ENCODE peak calls at places on chromosomes 5 and 9, in six cellular contexts. One of them, this sample, is unnamed.

GRCh38 chr9:137755261-137755927 is 122.2 kb upstream of the CACNA1B start:
- DNase-seq in WTC11: no peak
- DNase-seq in epithelial cell of proximal tubule: no peak
- DNase-seq in neural crest cell: no peak
- DNase-seq in upper lobe of right lung: no peak
- DNase-seq in foreskin fibroblast: no peak
- DNase-seq in this sample: no peak

GRCh38 chr5:138336952-138337684 is 948 bp upstream of the FAM53C start:
- DNase-seq in WTC11: peak; percentile 77
- DNase-seq in epithelial cell of proximal tubule: no peak
- DNase-seq in neural crest cell: no peak
- DNase-seq in upper lobe of right lung: peak; percentile 87
- DNase-seq in foreskin fibroblast: peak; percentile 88
- DNase-seq in this sample: peak; percentile 79

GRCh38 chr5:31911291-31912265 is 262.5 kb downstream of the GOLPH3 start:
- DNase-seq in WTC11: no peak
- DNase-seq in epithelial cell of proximal tubule: no peak
- DNase-seq in neural crest cell: no peak
- DNase-seq in upper lobe of right lung: peak; percentile 19
- DNase-seq in foreskin fibroblast: no peak
- DNase-seq in this sample: no peak

GRCh38 chr5:126234563-126235195 is 188.5 kb upstream of the GRAMD2B start:
- DNase-seq in WTC11: peak; percentile 31
- DNase-seq in epithelial cell of proximal tubule: peak; percentile 50
- DNase-seq in neural crest cell: peak; percentile 24
- DNase-seq in upper lobe of right lung: no peak
- DNase-seq in foreskin fibroblast: peak; percentile 28
- DNase-seq in this sample: peak; percentile 10

GRCh38 chr5:38148021-38148625 is 110.2 kb upstream of the EGFLAM start:
- DNase-seq in WTC11: no peak
- DNase-seq in epithelial cell of proximal tubule: no peak
- DNase-seq in neural crest cell: peak; percentile 2
- DNase-seq in upper lobe of right lung: no peak
- DNase-seq in foreskin fibroblast: no peak
- DNase-seq in this sample: no peak

GRCh38 chr5:131386779-131387178 is 122.9 kb downstream of the CDC42SE2 start:
- DNase-seq in WTC11: no peak
- DNase-seq in epithelial cell of proximal tubule: peak; percentile 69
- DNase-seq in neural crest cell: no peak
- DNase-seq in upper lobe of right lung: no peak
- DNase-seq in foreskin fibroblast: no peak
- DNase-seq in this sample: no peak

GRCh38 chr5:73942783-73943182 is 316.8 kb downstream of the ARHGEF28 start:
- DNase-seq in WTC11: no peak
- DNase-seq in epithelial cell of proximal tubule: no peak
- DNase-seq in neural crest cell: no peak
- DNase-seq in upper lobe of right lung: no peak
- DNase-seq in foreskin fibroblast: no peak
- DNase-seq in this sample: no peak

GRCh38 chr5:126335871-126336270 is 87.3 kb upstream of the GRAMD2B start:
- DNase-seq in WTC11: no peak
- DNase-seq in epithelial cell of proximal tubule: no peak
- DNase-seq in neural crest cell: no peak
- DNase-seq in upper lobe of right lung: no peak
- DNase-seq in foreskin fibroblast: no peak
- DNase-seq in this sample: no peak

GRCh38 chr9:8733096-8733954 is 933.7 kb upstream of the DMAC1 start:
- DNase-seq in WTC11: peak; percentile 45
- DNase-seq in epithelial cell of proximal tubule: no peak
- DNase-seq in neural crest cell: peak; percentile 23
- DNase-seq in upper lobe of right lung: no peak
- DNase-seq in foreskin fibroblast: peak; percentile 60
- DNase-seq in this sample: peak; percentile 35

GRCh38 chr5:43456556-43456955 is 27.1 kb downstream of the TMEM267 start:
- DNase-seq in WTC11: no peak
- DNase-seq in epithelial cell of proximal tubule: no peak
- DNase-seq in neural crest cell: no peak
- DNase-seq in upper lobe of right lung: no peak
- DNase-seq in foreskin fibroblast: no peak
- DNase-seq in this sample: no peak

GRCh38 chr5:95621839-95622629 is 2.1 kb downstream of the GPR150 start:
- DNase-seq in WTC11: no peak
- DNase-seq in epithelial cell of proximal tubule: no peak
- DNase-seq in neural crest cell: no peak
- DNase-seq in upper lobe of right lung: no peak
- DNase-seq in foreskin fibroblast: no peak
- DNase-seq in this sample: no peak

GRCh38 chr5:57650360-57651069 is 167.9 kb upstream of the ACTBL2 start:
- DNase-seq in WTC11: peak; percentile 49
- DNase-seq in epithelial cell of proximal tubule: peak; percentile 59
- DNase-seq in neural crest cell: no peak
- DNase-seq in upper lobe of right lung: no peak
- DNase-seq in foreskin fibroblast: peak; percentile 70
- DNase-seq in this sample: peak; percentile 8

GRCh38 chr5:31124026-31124425 is 69.5 kb upstream of the CDH6 start:
- DNase-seq in WTC11: no peak
- DNase-seq in epithelial cell of proximal tubule: no peak
- DNase-seq in neural crest cell: no peak
- DNase-seq in upper lobe of right lung: no peak
- DNase-seq in foreskin fibroblast: no peak
- DNase-seq in this sample: no peak

GRCh38 chr9:4662108-4662988 is at the start of gene PLPP6:
- DNase-seq in WTC11: peak; percentile 95
- DNase-seq in epithelial cell of proximal tubule: no peak
- DNase-seq in neural crest cell: peak; percentile 70
- DNase-seq in upper lobe of right lung: peak; percentile 94
- DNase-seq in foreskin fibroblast: peak; percentile 93
- DNase-seq in this sample: peak; percentile 80

GRCh38 chr9:78234810-78235209 is 1.1 kb upstream of the CEP78 start:
- DNase-seq in WTC11: no peak
- DNase-seq in epithelial cell of proximal tubule: no peak
- DNase-seq in neural crest cell: no peak
- DNase-seq in upper lobe of right lung: no peak
- DNase-seq in foreskin fibroblast: peak; percentile 54
- DNase-seq in this sample: no peak

GRCh38 chr9:35962126-35962906 is 4.4 kb upstream of the OR2S2 start:
- DNase-seq in WTC11: peak; percentile 29
- DNase-seq in epithelial cell of proximal tubule: peak; percentile 19
- DNase-seq in neural crest cell: no peak
- DNase-seq in upper lobe of right lung: no peak
- DNase-seq in foreskin fibroblast: peak; percentile 75
- DNase-seq in this sample: no peak

GRCh38 chr5:157072508-157072907 is 13.6 kb upstream of the HAVCR1 start:
- DNase-seq in WTC11: no peak
- DNase-seq in epithelial cell of proximal tubule: no peak
- DNase-seq in neural crest cell: no peak
- DNase-seq in upper lobe of right lung: no peak
- DNase-seq in foreskin fibroblast: no peak
- DNase-seq in this sample: no peak

GRCh38 chr9:35732185-35733108 is at the start of the genes CREB3 and TLN1:
- DNase-seq in WTC11: peak; percentile 95
- DNase-seq in epithelial cell of proximal tubule: peak; percentile 86
- DNase-seq in neural crest cell: peak; percentile 89
- DNase-seq in upper lobe of right lung: peak; percentile 99
- DNase-seq in foreskin fibroblast: peak; percentile 100
- DNase-seq in this sample: peak; percentile 92

GRCh38 chr9:97747201-97747965 is 50.2 kb upstream of the XPA start:
- DNase-seq in WTC11: no peak
- DNase-seq in epithelial cell of proximal tubule: no peak
- DNase-seq in neural crest cell: no peak
- DNase-seq in upper lobe of right lung: no peak
- DNase-seq in foreskin fibroblast: no peak
- DNase-seq in this sample: no peak

GRCh38 chr9:72871685-72872084 is 81.2 kb downstream of the ALDH1A1 start:
- DNase-seq in WTC11: no peak
- DNase-seq in epithelial cell of proximal tubule: no peak
- DNase-seq in neural crest cell: no peak
- DNase-seq in upper lobe of right lung: no peak
- DNase-seq in foreskin fibroblast: peak; percentile 58
- DNase-seq in this sample: no peak

GRCh38 chr9:131049829-131050715 is 41.1 kb downstream of the LAMC3 start:
- DNase-seq in WTC11: no peak
- DNase-seq in epithelial cell of proximal tubule: no peak
- DNase-seq in neural crest cell: no peak
- DNase-seq in upper lobe of right lung: no peak
- DNase-seq in foreskin fibroblast: no peak
- DNase-seq in this sample: no peak

GRCh38 chr9:101485873-101486692 is 47.6 kb upstream of the RNF20 start:
- DNase-seq in WTC11: peak; percentile 57
- DNase-seq in epithelial cell of proximal tubule: no peak
- DNase-seq in neural crest cell: peak; percentile 45
- DNase-seq in upper lobe of right lung: peak; percentile 66
- DNase-seq in foreskin fibroblast: peak; percentile 65
- DNase-seq in this sample: peak; percentile 64

GRCh38 chr5:66406761-66407289 is 189.4 kb upstream of the MAST4 start:
- DNase-seq in WTC11: no peak
- DNase-seq in epithelial cell of proximal tubule: no peak
- DNase-seq in neural crest cell: no peak
- DNase-seq in upper lobe of right lung: no peak
- DNase-seq in foreskin fibroblast: no peak
- DNase-seq in this sample: peak; percentile 15

GRCh38 chr9:107246259-107247254 is 36.5 kb upstream of the RAD23B start:
- DNase-seq in WTC11: peak; percentile 69
- DNase-seq in epithelial cell of proximal tubule: no peak
- DNase-seq in neural crest cell: no peak
- DNase-seq in upper lobe of right lung: no peak
- DNase-seq in foreskin fibroblast: peak; percentile 23
- DNase-seq in this sample: peak; percentile 15

GRCh38 chr9:137070906-137071275 is 534 bp upstream of the SAPCD2 start:
- DNase-seq in WTC11: no peak
- DNase-seq in epithelial cell of proximal tubule: no peak
- DNase-seq in neural crest cell: peak; percentile 55
- DNase-seq in upper lobe of right lung: no peak
- DNase-seq in foreskin fibroblast: no peak
- DNase-seq in this sample: peak; percentile 54

GRCh38 chr9:35920004-35920658 is 10.8 kb downstream of the SPAAR start:
- DNase-seq in WTC11: no peak
- DNase-seq in epithelial cell of proximal tubule: no peak
- DNase-seq in neural crest cell: no peak
- DNase-seq in upper lobe of right lung: no peak
- DNase-seq in foreskin fibroblast: peak; percentile 36
- DNase-seq in this sample: no peak

GRCh38 chr5:179530069-179530998 is 20.0 kb upstream of the RUFY1 start:
- DNase-seq in WTC11: peak; percentile 78
- DNase-seq in epithelial cell of proximal tubule: no peak
- DNase-seq in neural crest cell: peak; percentile 51
- DNase-seq in upper lobe of right lung: peak; percentile 83
- DNase-seq in foreskin fibroblast: peak; percentile 70
- DNase-seq in this sample: peak; percentile 59

GRCh38 chr5:134041570-134042411 is 37.0 kb upstream of the VDAC1 start:
- DNase-seq in WTC11: no peak
- DNase-seq in epithelial cell of proximal tubule: no peak
- DNase-seq in neural crest cell: no peak
- DNase-seq in upper lobe of right lung: no peak
- DNase-seq in foreskin fibroblast: no peak
- DNase-seq in this sample: no peak

GRCh38 chr5:10301842-10302610 is 5.7 kb downstream of the CMBL start:
- DNase-seq in WTC11: no peak
- DNase-seq in epithelial cell of proximal tubule: peak; percentile 47
- DNase-seq in neural crest cell: no peak
- DNase-seq in upper lobe of right lung: peak; percentile 93
- DNase-seq in foreskin fibroblast: no peak
- DNase-seq in this sample: no peak

GRCh38 chr9:129064499-129064908 is 16.4 kb upstream of the DOLPP1 start:
- DNase-seq in WTC11: no peak
- DNase-seq in epithelial cell of proximal tubule: no peak
- DNase-seq in neural crest cell: no peak
- DNase-seq in upper lobe of right lung: no peak
- DNase-seq in foreskin fibroblast: no peak
- DNase-seq in this sample: no peak
- TF ChIP-seq CTCF in WTC11: no peak
- TF ChIP-seq CTCF in epithelial cell of proximal tubule: no peak
- TF ChIP-seq CTCF in neural crest cell: no peak
- TF ChIP-seq CTCF in upper lobe of right lung: no peak
- TF ChIP-seq CTCF in foreskin fibroblast: no peak
- TF ChIP-seq CTCF in this sample: no peak

DNA sequence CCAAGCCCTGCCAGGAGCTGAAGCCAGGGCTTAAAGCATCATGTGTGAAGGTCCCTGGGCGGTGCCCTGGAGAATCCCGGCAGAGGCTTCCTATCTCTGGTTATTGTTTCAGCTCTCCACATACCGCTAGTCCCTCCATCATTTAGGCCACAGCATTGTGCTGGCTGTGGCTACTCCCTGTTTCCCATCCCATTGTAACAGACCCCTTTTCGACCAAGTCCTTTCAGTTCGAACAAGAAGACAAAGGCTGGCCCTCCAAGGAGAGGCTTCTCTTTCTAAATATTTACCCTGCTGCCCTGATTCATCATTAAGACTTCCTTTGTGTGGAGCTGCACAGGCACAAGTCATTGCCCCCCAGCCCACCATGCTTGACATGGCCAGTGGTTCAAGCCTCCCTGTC is 41.6 kb downstream of the NEUROG1 start:
- DNase-seq in WTC11: no peak
- DNase-seq in epithelial cell of proximal tubule: no peak
- DNase-seq in neural crest cell: no peak
- DNase-seq in upper lobe of right lung: no peak
- DNase-seq in foreskin fibroblast: no peak
- DNase-seq in this sample: no peak
- TF ChIP-seq CTCF in WTC11: no peak
- TF ChIP-seq CTCF in epithelial cell of proximal tubule: no peak
- TF ChIP-seq CTCF in neural crest cell: no peak
- TF ChIP-seq CTCF in upper lobe of right lung: no peak
- TF ChIP-seq CTCF in foreskin fibroblast: no peak
- TF ChIP-seq CTCF in this sample: no peak

DNA sequence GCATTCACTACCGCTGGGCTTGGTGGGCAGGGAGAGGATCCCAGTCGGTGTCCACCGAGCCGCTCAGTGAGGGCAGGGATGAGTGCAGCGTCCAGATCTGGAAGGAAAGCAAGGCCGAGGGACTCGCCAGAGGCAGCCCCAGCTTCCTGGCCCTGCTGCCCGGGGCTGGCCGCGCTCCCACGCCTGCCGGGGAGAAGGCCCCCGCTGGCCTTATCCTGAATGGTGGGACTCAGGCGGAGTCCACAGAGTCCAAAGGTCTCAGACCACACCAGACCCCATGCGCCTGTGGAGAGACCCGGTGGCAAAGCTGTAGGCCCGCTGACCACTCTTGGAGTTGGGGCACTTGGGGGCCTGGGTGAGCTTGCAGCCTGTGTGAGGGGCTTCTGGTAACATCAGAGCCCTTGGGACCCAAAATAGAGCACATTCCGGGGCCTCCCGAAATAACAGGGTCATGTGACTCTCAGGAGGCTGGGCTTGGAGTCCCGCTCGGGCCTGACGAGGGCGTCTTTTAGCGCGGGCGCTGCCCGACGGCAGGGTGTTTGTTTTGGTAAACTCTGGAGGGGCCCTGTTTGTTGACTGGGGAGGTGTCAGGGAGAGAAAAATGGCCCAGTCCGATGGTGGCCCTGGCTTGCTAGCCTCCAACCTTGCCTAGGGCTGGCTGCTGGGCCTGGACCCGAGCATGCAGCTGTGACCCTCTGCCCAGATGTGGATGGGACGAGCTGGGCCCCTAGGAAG is 2.8 kb downstream of the RXRA start:
- DNase-seq in WTC11: no peak
- DNase-seq in epithelial cell of proximal tubule: no peak
- DNase-seq in neural crest cell: no peak
- DNase-seq in upper lobe of right lung: no peak
- DNase-seq in foreskin fibroblast: peak; percentile 75
- DNase-seq in this sample: no peak
- TF ChIP-seq CTCF in WTC11: no peak
- TF ChIP-seq CTCF in epithelial cell of proximal tubule: no peak
- TF ChIP-seq CTCF in neural crest cell: no peak
- TF ChIP-seq CTCF in upper lobe of right lung: peak; percentile 18
- TF ChIP-seq CTCF in foreskin fibroblast: no peak
- TF ChIP-seq CTCF in this sample: no peak

GRCh38 chr5:18281947-18282557 is 647.8 kb downstream of the TAF11L14 start:
- DNase-seq in WTC11: no peak
- DNase-seq in epithelial cell of proximal tubule: peak; percentile 2
- DNase-seq in neural crest cell: no peak
- DNase-seq in upper lobe of right lung: no peak
- DNase-seq in foreskin fibroblast: peak; percentile 19
- DNase-seq in this sample: no peak
- TF ChIP-seq CTCF in WTC11: no peak
- TF ChIP-seq CTCF in epithelial cell of proximal tubule: peak; percentile 42
- TF ChIP-seq CTCF in neural crest cell: peak; percentile 74
- TF ChIP-seq CTCF in upper lobe of right lung: peak; percentile 44
- TF ChIP-seq CTCF in foreskin fibroblast: peak; percentile 46
- TF ChIP-seq CTCF in this sample: peak; percentile 48